ENCODE peak calls at places on chromosomes 11 and 22, in four cellular contexts. One of them, this sample, is unnamed.

GRCh38 chr11:64207247-64208085 is 945 bp downstream of the FERMT3 start:
- DNase-seq in AG04450: no peak
- DNase-seq in fibroblast of pulmonary artery: peak
- DNase-seq in EL: peak
- DNase-seq in this sample: no peak

GRCh38 chr11:68689737-68690625 is 5.6 kb downstream of the GAL start:
- DNase-seq in AG04450: no peak
- DNase-seq in fibroblast of pulmonary artery: no peak
- DNase-seq in EL: no peak
- DNase-seq in this sample: no peak

GRCh38 chr11:66983275-66983924 is 8.3 kb downstream of the C11orf86 start:
- DNase-seq in AG04450: no peak
- DNase-seq in fibroblast of pulmonary artery: no peak
- DNase-seq in EL: no peak
- DNase-seq in this sample: no peak

GRCh38 chr11:123122852-123123251 is 60.9 kb upstream of the HSPA8 start:
- DNase-seq in AG04450: no peak
- DNase-seq in fibroblast of pulmonary artery: no peak
- DNase-seq in EL: no peak
- DNase-seq in this sample: no peak

GRCh38 chr11:2203440-2204259 is 32.0 kb upstream of the TH start:
- DNase-seq in AG04450: no peak
- DNase-seq in fibroblast of pulmonary artery: no peak
- DNase-seq in EL: no peak
- DNase-seq in this sample: no peak

GRCh38 chr11:92384807-92385206 is 160.2 kb downstream of the FAT3 start:
- DNase-seq in AG04450: no peak
- DNase-seq in fibroblast of pulmonary artery: no peak
- DNase-seq in EL: peak
- DNase-seq in this sample: no peak

GRCh38 chr22:21016644-21017420 is 1.9 kb downstream of the P2RX6 start:
- DNase-seq in AG04450: no peak
- DNase-seq in fibroblast of pulmonary artery: no peak
- DNase-seq in EL: no peak
- DNase-seq in this sample: no peak

GRCh38 chr22:41947181-41948080 is 479 bp upstream of the CENPM start:
- DNase-seq in AG04450: no peak
- DNase-seq in fibroblast of pulmonary artery: no peak
- DNase-seq in EL: no peak
- DNase-seq in this sample: no peak

GRCh38 chr11:104260456-104260855 is 96.5 kb upstream of the PDGFD start:
- DNase-seq in AG04450: no peak
- DNase-seq in fibroblast of pulmonary artery: no peak
- DNase-seq in EL: no peak
- DNase-seq in this sample: no peak

GRCh38 chr22:42914511-42915076 is 57.5 kb upstream of the ARFGAP3 start:
- DNase-seq in AG04450: no peak
- DNase-seq in fibroblast of pulmonary artery: no peak
- DNase-seq in EL: no peak
- DNase-seq in this sample: no peak

GRCh38 chr11:110947100-110947499 is 234.9 kb upstream of the ARHGAP20 start:
- DNase-seq in AG04450: no peak
- DNase-seq in fibroblast of pulmonary artery: no peak
- DNase-seq in EL: no peak
- DNase-seq in this sample: no peak

GRCh38 chr22:16987822-16988221 is 20.2 kb downstream of the GAB4 start:
- DNase-seq in AG04450: no peak
- DNase-seq in fibroblast of pulmonary artery: no peak
- DNase-seq in EL: no peak
- DNase-seq in this sample: no peak

GRCh38 chr11:73664894-73665293 is 18.5 kb downstream of the PLEKHB1 start:
- DNase-seq in AG04450: no peak
- DNase-seq in fibroblast of pulmonary artery: no peak
- DNase-seq in EL: no peak
- DNase-seq in this sample: no peak

GRCh38 chr22:48882636-48883200 is 945.0 kb downstream of the BRD1 start:
- DNase-seq in AG04450: no peak
- DNase-seq in fibroblast of pulmonary artery: no peak
- DNase-seq in EL: no peak
- DNase-seq in this sample: no peak

GRCh38 chr11:19595840-19596751 is 116.5 kb upstream of the NAV2 start:
- DNase-seq in AG04450: peak
- DNase-seq in fibroblast of pulmonary artery: peak
- DNase-seq in EL: peak
- DNase-seq in this sample: peak

GRCh38 chr22:32307617-32308016 is 50.0 kb upstream of the RFPL3 start:
- DNase-seq in AG04450: no peak
- DNase-seq in fibroblast of pulmonary artery: no peak
- DNase-seq in EL: no peak
- DNase-seq in this sample: no peak

GRCh38 chr11:59556115-59556882 is 45.0 kb downstream of the OR4D9 start:
- DNase-seq in AG04450: peak
- DNase-seq in fibroblast of pulmonary artery: peak
- DNase-seq in EL: peak
- DNase-seq in this sample: peak

GRCh38 chr11:100789500-100789899 is 102.4 kb downstream of the ARHGAP42 start:
- DNase-seq in AG04450: no peak
- DNase-seq in fibroblast of pulmonary artery: no peak
- DNase-seq in EL: no peak
- DNase-seq in this sample: no peak

GRCh38 chr11:109914809-109915653 is 178.2 kb upstream of the ZC3H12C start:
- DNase-seq in AG04450: no peak
- DNase-seq in fibroblast of pulmonary artery: peak
- DNase-seq in EL: peak
- DNase-seq in this sample: no peak

GRCh38 chr11:62505112-62505783 is 41.4 kb downstream of the AHNAK start:
- DNase-seq in AG04450: no peak
- DNase-seq in fibroblast of pulmonary artery: no peak
- DNase-seq in EL: no peak
- DNase-seq in this sample: no peak

GRCh38 chr22:29071261-29072045 is 1.4 kb upstream of the KREMEN1 start:
- DNase-seq in AG04450: no peak
- DNase-seq in fibroblast of pulmonary artery: no peak
- DNase-seq in EL: peak
- DNase-seq in this sample: no peak

GRCh38 chr22:25775501-25775900 is 33.5 kb downstream of the MYO18B start:
- DNase-seq in AG04450: no peak
- DNase-seq in fibroblast of pulmonary artery: no peak
- DNase-seq in EL: peak
- DNase-seq in this sample: no peak